ENCODE peak calls at places on chromosomes 5 and 9, in six cellular contexts. One of them, this sample, is unnamed.

GRCh38 chr9:136693490-136694162 is 6.4 kb upstream of the AGPAT2 start:
- DNase-seq in stimulated activated CD4-positive, alpha-beta T cell treated with anti-CD3 and anti-CD28 coated beads, Interleukin-1b, Interleukin-23, amount 100 ng/mL, for 24 hours: no peak
- DNase-seq in NCI-H1417: peak; percentile 64
- DNase-seq in stimulated activated CD8-positive, alpha-beta memory T cell treated with anti-CD3 and anti-CD28 coated beads, Interleukin-4, amount 100 ng/mL, for 24 hours: no peak
- DNase-seq in GM04503: no peak
- DNase-seq in RPMI8226: peak; percentile 94
- DNase-seq in this sample: no peak

GRCh38 chr5:52560366-52560765 is 227.3 kb upstream of the ITGA1 start:
- DNase-seq in stimulated activated CD4-positive, alpha-beta T cell treated with anti-CD3 and anti-CD28 coated beads, Interleukin-1b, Interleukin-23, amount 100 ng/mL, for 24 hours: no peak
- DNase-seq in NCI-H1417: peak; percentile 75
- DNase-seq in stimulated activated CD8-positive, alpha-beta memory T cell treated with anti-CD3 and anti-CD28 coated beads, Interleukin-4, amount 100 ng/mL, for 24 hours: no peak
- DNase-seq in GM04503: no peak
- DNase-seq in RPMI8226: no peak
- DNase-seq in this sample: no peak

GRCh38 chr9:137190315-137190853 is 1.9 kb downstream of the SSNA1 start:
- DNase-seq in stimulated activated CD4-positive, alpha-beta T cell treated with anti-CD3 and anti-CD28 coated beads, Interleukin-1b, Interleukin-23, amount 100 ng/mL, for 24 hours: no peak
- DNase-seq in NCI-H1417: no peak
- DNase-seq in stimulated activated CD8-positive, alpha-beta memory T cell treated with anti-CD3 and anti-CD28 coated beads, Interleukin-4, amount 100 ng/mL, for 24 hours: no peak
- DNase-seq in GM04503: no peak
- DNase-seq in RPMI8226: peak; percentile 70
- DNase-seq in this sample: no peak

GRCh38 chr5:14105717-14106435 is 37.3 kb upstream of the TRIO start:
- DNase-seq in stimulated activated CD4-positive, alpha-beta T cell treated with anti-CD3 and anti-CD28 coated beads, Interleukin-1b, Interleukin-23, amount 100 ng/mL, for 24 hours: no peak
- DNase-seq in NCI-H1417: peak; percentile 47
- DNase-seq in stimulated activated CD8-positive, alpha-beta memory T cell treated with anti-CD3 and anti-CD28 coated beads, Interleukin-4, amount 100 ng/mL, for 24 hours: no peak
- DNase-seq in GM04503: peak; percentile 63
- DNase-seq in RPMI8226: no peak
- DNase-seq in this sample: no peak

GRCh38 chr5:102312586-102312985 is 16.5 kb upstream of the SLCO4C1 start:
- DNase-seq in stimulated activated CD4-positive, alpha-beta T cell treated with anti-CD3 and anti-CD28 coated beads, Interleukin-1b, Interleukin-23, amount 100 ng/mL, for 24 hours: no peak
- DNase-seq in NCI-H1417: no peak
- DNase-seq in stimulated activated CD8-positive, alpha-beta memory T cell treated with anti-CD3 and anti-CD28 coated beads, Interleukin-4, amount 100 ng/mL, for 24 hours: no peak
- DNase-seq in GM04503: peak; percentile 3
- DNase-seq in RPMI8226: no peak
- DNase-seq in this sample: no peak

GRCh38 chr5:146878471-146879172 is at the start of gene PPP2R2B:
- DNase-seq in stimulated activated CD4-positive, alpha-beta T cell treated with anti-CD3 and anti-CD28 coated beads, Interleukin-1b, Interleukin-23, amount 100 ng/mL, for 24 hours: no peak
- DNase-seq in NCI-H1417: peak; percentile 71
- DNase-seq in stimulated activated CD8-positive, alpha-beta memory T cell treated with anti-CD3 and anti-CD28 coated beads, Interleukin-4, amount 100 ng/mL, for 24 hours: peak; percentile 43
- DNase-seq in GM04503: no peak
- DNase-seq in RPMI8226: peak; percentile 55
- DNase-seq in this sample: peak; percentile 69

GRCh38 chr5:145937432-145938250 is 1.3 kb downstream of the SH3RF2 start:
- DNase-seq in stimulated activated CD4-positive, alpha-beta T cell treated with anti-CD3 and anti-CD28 coated beads, Interleukin-1b, Interleukin-23, amount 100 ng/mL, for 24 hours: no peak
- DNase-seq in NCI-H1417: no peak
- DNase-seq in stimulated activated CD8-positive, alpha-beta memory T cell treated with anti-CD3 and anti-CD28 coated beads, Interleukin-4, amount 100 ng/mL, for 24 hours: no peak
- DNase-seq in GM04503: no peak
- DNase-seq in RPMI8226: no peak
- DNase-seq in this sample: no peak

GRCh38 chr5:27778121-27778520 is 739.7 kb upstream of the CDH9 start:
- DNase-seq in stimulated activated CD4-positive, alpha-beta T cell treated with anti-CD3 and anti-CD28 coated beads, Interleukin-1b, Interleukin-23, amount 100 ng/mL, for 24 hours: no peak
- DNase-seq in NCI-H1417: no peak
- DNase-seq in stimulated activated CD8-positive, alpha-beta memory T cell treated with anti-CD3 and anti-CD28 coated beads, Interleukin-4, amount 100 ng/mL, for 24 hours: no peak
- DNase-seq in GM04503: no peak
- DNase-seq in RPMI8226: no peak
- DNase-seq in this sample: no peak

GRCh38 chr9:133979124-133979920 is 12.8 kb downstream of the VAV2 start:
- DNase-seq in stimulated activated CD4-positive, alpha-beta T cell treated with anti-CD3 and anti-CD28 coated beads, Interleukin-1b, Interleukin-23, amount 100 ng/mL, for 24 hours: no peak
- DNase-seq in NCI-H1417: no peak
- DNase-seq in stimulated activated CD8-positive, alpha-beta memory T cell treated with anti-CD3 and anti-CD28 coated beads, Interleukin-4, amount 100 ng/mL, for 24 hours: no peak
- DNase-seq in GM04503: no peak
- DNase-seq in RPMI8226: no peak
- DNase-seq in this sample: no peak

GRCh38 chr5:58871648-58872242 is 288.9 kb downstream of the RAB3C start:
- DNase-seq in stimulated activated CD4-positive, alpha-beta T cell treated with anti-CD3 and anti-CD28 coated beads, Interleukin-1b, Interleukin-23, amount 100 ng/mL, for 24 hours: peak; percentile 16
- DNase-seq in NCI-H1417: peak; percentile 57
- DNase-seq in stimulated activated CD8-positive, alpha-beta memory T cell treated with anti-CD3 and anti-CD28 coated beads, Interleukin-4, amount 100 ng/mL, for 24 hours: no peak
- DNase-seq in GM04503: no peak
- DNase-seq in RPMI8226: peak; percentile 42
- DNase-seq in this sample: peak; percentile 24

GRCh38 chr9:96136992-96137665 is 164.8 kb downstream of the HSD17B3 start:
- DNase-seq in stimulated activated CD4-positive, alpha-beta T cell treated with anti-CD3 and anti-CD28 coated beads, Interleukin-1b, Interleukin-23, amount 100 ng/mL, for 24 hours: no peak
- DNase-seq in NCI-H1417: no peak
- DNase-seq in stimulated activated CD8-positive, alpha-beta memory T cell treated with anti-CD3 and anti-CD28 coated beads, Interleukin-4, amount 100 ng/mL, for 24 hours: no peak
- DNase-seq in GM04503: no peak
- DNase-seq in RPMI8226: peak; percentile 74
- DNase-seq in this sample: no peak

GRCh38 chr5:26339576-26339975 is 698.8 kb downstream of the CDH9 start:
- DNase-seq in stimulated activated CD4-positive, alpha-beta T cell treated with anti-CD3 and anti-CD28 coated beads, Interleukin-1b, Interleukin-23, amount 100 ng/mL, for 24 hours: no peak
- DNase-seq in NCI-H1417: no peak
- DNase-seq in stimulated activated CD8-positive, alpha-beta memory T cell treated with anti-CD3 and anti-CD28 coated beads, Interleukin-4, amount 100 ng/mL, for 24 hours: no peak
- DNase-seq in GM04503: no peak
- DNase-seq in RPMI8226: peak; percentile 16
- DNase-seq in this sample: no peak

GRCh38 chr5:84058561-84058960 is 326.1 kb downstream of the EDIL3 start:
- DNase-seq in stimulated activated CD4-positive, alpha-beta T cell treated with anti-CD3 and anti-CD28 coated beads, Interleukin-1b, Interleukin-23, amount 100 ng/mL, for 24 hours: no peak
- DNase-seq in NCI-H1417: no peak
- DNase-seq in stimulated activated CD8-positive, alpha-beta memory T cell treated with anti-CD3 and anti-CD28 coated beads, Interleukin-4, amount 100 ng/mL, for 24 hours: no peak
- DNase-seq in GM04503: no peak
- DNase-seq in RPMI8226: no peak
- DNase-seq in this sample: no peak

GRCh38 chr9:124725068-124725452 is 46.1 kb downstream of the NR6A1 start:
- DNase-seq in stimulated activated CD4-positive, alpha-beta T cell treated with anti-CD3 and anti-CD28 coated beads, Interleukin-1b, Interleukin-23, amount 100 ng/mL, for 24 hours: no peak
- DNase-seq in NCI-H1417: no peak
- DNase-seq in stimulated activated CD8-positive, alpha-beta memory T cell treated with anti-CD3 and anti-CD28 coated beads, Interleukin-4, amount 100 ng/mL, for 24 hours: no peak
- DNase-seq in GM04503: no peak
- DNase-seq in RPMI8226: no peak
- DNase-seq in this sample: no peak

GRCh38 chr9:3863114-3863528 is 337.3 kb upstream of the RFX3 start:
- DNase-seq in stimulated activated CD4-positive, alpha-beta T cell treated with anti-CD3 and anti-CD28 coated beads, Interleukin-1b, Interleukin-23, amount 100 ng/mL, for 24 hours: no peak
- DNase-seq in NCI-H1417: no peak
- DNase-seq in stimulated activated CD8-positive, alpha-beta memory T cell treated with anti-CD3 and anti-CD28 coated beads, Interleukin-4, amount 100 ng/mL, for 24 hours: no peak
- DNase-seq in GM04503: peak; percentile 86
- DNase-seq in RPMI8226: no peak
- DNase-seq in this sample: no peak

This sample was measured in neuronal stem cell.